ENCODE peak calls at places on chromosomes 7 and 10, in four cellular contexts. T is endothelial cell; V is EL; B is activated T-cell treated with anti-CD3 and anti-CD28 coated beads, Interleukin-2, amount 50 U/mL, for 72 hours. Z is an unnamed sample.

GRCh38 chr7:129434846-129435318 is 650 bp downstream of the STRIP2 start:
- DNase-seq in T (peak), V (peak), B (peak), Z (no peak)

GRCh38 chr7:70776627-70777101 is 355.3 kb upstream of the GALNT17 start:
- DNase-seq in T (no peak), V (no peak), B (peak), Z (no peak)

GRCh38 chr10:3837909-3838722 is 53.1 kb upstream of the KLF6 start:
- DNase-seq in T (no peak), V (no peak), B (no peak), Z (no peak)

GRCh38 chr10:73865459-73866442 is 8.6 kb downstream of the CAMK2G start:
- DNase-seq in T (peak), V (no peak), B (peak), Z (no peak)

GRCh38 chr7:36475371-36475770 is 85.7 kb downstream of the ANLN start:
- DNase-seq in T (no peak), V (no peak), B (peak), Z (no peak)

GRCh38 chr10:110268442-110268841 is 36.3 kb downstream of the SMNDC1 start:
- DNase-seq in T (no peak), V (no peak), B (no peak), Z (peak)

GRCh38 chr7:6508950-6509349 is 42.3 kb downstream of the GRID2IP start:
- DNase-seq in T (no peak), V (no peak), B (no peak), Z (no peak)

GRCh38 chr7:29987821-29988317 is 1.7 kb downstream of the SCRN1 start:
- DNase-seq in T (no peak), V (peak), B (no peak), Z (peak)

GRCh38 chr7:71497233-71497946 is 365.4 kb downstream of the GALNT17 start:
- DNase-seq in T (no peak), V (no peak), B (no peak), Z (no peak)

GRCh38 chr7:151000886-151001495 is 10.2 kb downstream of the NOS3 start:
- DNase-seq in T (no peak), V (no peak), B (no peak), Z (no peak)

GRCh38 chr10:84478155-84478554 is 149.8 kb downstream of the CCSER2 start:
- DNase-seq in T (no peak), V (peak), B (no peak), Z (peak)

GRCh38 chr7:129644634-129645230 is 33.2 kb downstream of the NRF1 start:
- DNase-seq in T (peak), V (peak), B (no peak), Z (peak)

GRCh38 chr7:100087055-100087750 is 1.6 kb upstream of the COPS6 start:
- DNase-seq in T (no peak), V (peak), B (no peak), Z (peak)

GRCh38 chr7:16644987-16645592 is 464 bp downstream of the ANKMY2 start:
- DNase-seq in T (peak), V (peak), B (peak), Z (no peak)

GRCh38 chr10:36994886-36995285 is 130.5 kb upstream of the ANKRD30A start:
- DNase-seq in T (no peak), V (no peak), B (no peak), Z (no peak)

GRCh38 chr10:3906511-3907111 is 121.6 kb upstream of the KLF6 start:
- DNase-seq in T (no peak), V (peak), B (no peak), Z (no peak)

GRCh38 chr10:13597909-13598308 is 11.1 kb downstream of the PRPF18 start:
- DNase-seq in T (no peak), V (no peak), B (no peak), Z (no peak)

GRCh38 chr7:99733448-99733847 is 1.5 kb downstream of the CYP3A7 start:
- DNase-seq in T (peak), V (peak), B (no peak), Z (no peak)

GRCh38 chr7:39754326-39755120 is 131.2 kb downstream of the RALA start:
- DNase-seq in T (no peak), V (peak), B (no peak), Z (peak)

GRCh38 chr7:107953924-107954303 is 49.0 kb downstream of the LAMB1 start:
- DNase-seq in T (no peak), V (peak), B (no peak), Z (no peak)

GRCh38 chr10:34933676-34934075 is 118.6 kb upstream of the PARD3 start:
- DNase-seq in T (no peak), V (peak), B (no peak), Z (no peak)

GRCh38 chr10:12509016-12509793 is 159.9 kb downstream of the CAMK1D start:
- DNase-seq in T (no peak), V (no peak), B (peak), Z (no peak)

GRCh38 chr10:132329565-132330485 is 2.2 kb upstream of the LRRC27 start:
- DNase-seq in T (no peak), V (peak), B (peak), Z (peak)

GRCh38 chr7:79137942-79138341 is 315.5 kb downstream of the MAGI2 start:
- DNase-seq in T (no peak), V (peak), B (no peak), Z (no peak)

GRCh38 chr10:88048312-88048711 is 184.9 kb downstream of the PTEN start:
- DNase-seq in T (no peak), V (peak), B (no peak), Z (no peak)

GRCh38 chr7:134458341-134458805 is 527 bp downstream of the AKR1B1 start:
- DNase-seq in T (peak), V (peak), B (peak), Z (peak)

GRCh38 chr10:102673235-102673634 is 29.0 kb downstream of the TRIM8 start:
- DNase-seq in T (no peak), V (no peak), B (no peak), Z (no peak)

GRCh38 chr10:71705582-71705981 is 14.0 kb downstream of the C10orf105 start:
- DNase-seq in T (no peak), V (no peak), B (no peak), Z (no peak)

GRCh38 chr7:102169651-102170416 is 116.8 kb upstream of the SH2B2 start:
- DNase-seq in T (no peak), V (no peak), B (no peak), Z (peak)

GRCh38 chr7:2968616-2969397 is 74.9 kb downstream of the CARD11 start:
- DNase-seq in T (no peak), V (no peak), B (no peak), Z (no peak)

GRCh38 chr10:3494131-3494878 is 290.7 kb downstream of the KLF6 start:
- DNase-seq in T (no peak), V (no peak), B (no peak), Z (no peak)

GRCh38 chr7:96093435-96093834 is 228.5 kb downstream of the SLC25A13 start:
- DNase-seq in T (no peak), V (peak), B (no peak), Z (peak)

GRCh38 chr7:19558527-19558926 is 150.3 kb downstream of the POLR1F start:
- DNase-seq in T (no peak), V (peak), B (no peak), Z (no peak)

GRCh38 chr10:75079436-75080083 is 31.9 kb upstream of the SAMD8 start:
- DNase-seq in T (no peak), V (no peak), B (no peak), Z (no peak)